ENCODE peak calls at places on chromosomes 1 and 21, in six cellular contexts. F is lower leg skin, K is fibroblast of pulmonary artery, G is astrocyte of the spinal cord, N is neural progenitor cell, O is foreskin fibroblast. S is an unnamed sample.

GRCh38 chr1:225318706-225319575 is 108.9 kb downstream of the LBR start:
- DNase-seq in G (peak), N (peak), O (peak), K (peak), F (no peak), S (peak)

GRCh38 chr1:40519517-40519916 is 10.9 kb downstream of the EXO5 start:
- DNase-seq in O (no peak), F (no peak), K (peak), N (no peak), G (no peak), S (no peak)

GRCh38 chr1:32717503-32717902 is 14.9 kb upstream of the SYNC start:
- DNase-seq in K (no peak), G (no peak), N (no peak), O (no peak), F (no peak), S (no peak)

GRCh38 chr1:8889925-8890785 is 11.7 kb upstream of the ENO1 start:
- DNase-seq in N (no peak), G (peak), O (peak), K (peak), F (peak), S (peak)

GRCh38 chr1:55969322-55969721 is 610.0 kb downstream of the PLPP3 start:
- DNase-seq in F (no peak), G (no peak), O (no peak), N (no peak), K (no peak), S (no peak)

GRCh38 chr1:248373761-248374160 is 1.8 kb upstream of the OR2T6 start:
- DNase-seq in G (no peak), O (no peak), N (no peak), F (no peak), K (no peak), S (no peak)

GRCh38 chr21:30577766-30578165 is 12.4 kb downstream of the KRTAP22-2 start:
- DNase-seq in O (no peak), N (no peak), G (no peak), K (peak), F (no peak), S (peak)

GRCh38 chr1:31830065-31830464 is 14.2 kb upstream of the SPOCD1 start:
- DNase-seq in F (no peak), G (no peak), O (no peak), K (no peak), N (no peak), S (no peak)

GRCh38 chr1:99943238-99943794 is 26.5 kb upstream of the SLC35A3 start:
- DNase-seq in K (peak), F (no peak), G (peak), N (no peak), O (peak), S (peak)

GRCh38 chr1:180262628-180263488 is 32.8 kb downstream of the LHX4 start:
- DNase-seq in K (peak), F (no peak), N (no peak), O (no peak), G (no peak), S (peak)

GRCh38 chr1:105544475-105544874 is 1512.0 kb upstream of the PRMT6 start:
- DNase-seq in O (peak), F (no peak), K (peak), G (peak), N (no peak), S (no peak)

GRCh38 chr1:236795757-236796719 is 946 bp downstream of the MTR start:
- DNase-seq in O (peak), K (peak), G (peak), N (peak), F (no peak), S (peak)

GRCh38 chr21:28801906-28802305 is 190.8 kb downstream of the LTN1 start:
- DNase-seq in O (no peak), K (no peak), F (no peak), N (no peak), G (no peak), S (no peak)

GRCh38 chr1:32754282-32755097 is 51.9 kb upstream of the SYNC start:
- DNase-seq in F (no peak), G (no peak), N (peak), K (peak), O (no peak), S (no peak)

GRCh38 chr1:37641059-37641458 is 6.4 kb upstream of the RSPO1 start:
- DNase-seq in K (no peak), O (no peak), F (no peak), G (no peak), N (no peak), S (no peak)

GRCh38 chr1:16158025-16158424 is 2.2 kb upstream of the EPHA2 start:
- DNase-seq in K (no peak), O (no peak), N (no peak), F (no peak), G (no peak), S (no peak)

GRCh38 chr1:12204140-12204539 is 25.7 kb upstream of the VPS13D start:
- DNase-seq in G (no peak), F (no peak), K (no peak), O (no peak), N (no peak), S (no peak)

GRCh38 chr1:160108888-160109662 is 6.5 kb upstream of the ATP1A2 start:
- DNase-seq in O (peak), K (peak), G (peak), F (no peak), N (peak), S (peak)

GRCh38 chr1:205258313-205259176 is 30.8 kb downstream of the TMCC2 start:
- DNase-seq in G (peak), F (no peak), O (peak), K (peak), N (no peak), S (peak)

GRCh38 chr1:52346653-52347052 is 19.4 kb downstream of the CC2D1B start:
- DNase-seq in O (no peak), F (no peak), G (no peak), K (no peak), N (no peak), S (no peak)

GRCh38 chr1:34845131-34845901 is 14.2 kb downstream of the SMIM12 start:
- DNase-seq in K (no peak), F (no peak), O (no peak), N (no peak), G (no peak), S (no peak)

GRCh38 chr21:32260130-32260529 is 18.7 kb downstream of the MIS18A start:
- DNase-seq in G (no peak), K (no peak), F (no peak), N (no peak), O (no peak), S (no peak)

GRCh38 chr21:32256226-32256625 is 22.6 kb downstream of the MIS18A start:
- DNase-seq in K (no peak), O (no peak), N (no peak), F (no peak), G (no peak), S (no peak)

GRCh38 chr21:32256873-32257620 is 21.8 kb downstream of the MIS18A start:
- DNase-seq in O (peak), N (no peak), F (peak), G (peak), K (peak), S (peak)

GRCh38 chr21:32261929-32262328 is 16.9 kb downstream of the MIS18A start:
- DNase-seq in O (no peak), K (no peak), N (no peak), F (no peak), G (no peak), S (no peak)

DNA sequence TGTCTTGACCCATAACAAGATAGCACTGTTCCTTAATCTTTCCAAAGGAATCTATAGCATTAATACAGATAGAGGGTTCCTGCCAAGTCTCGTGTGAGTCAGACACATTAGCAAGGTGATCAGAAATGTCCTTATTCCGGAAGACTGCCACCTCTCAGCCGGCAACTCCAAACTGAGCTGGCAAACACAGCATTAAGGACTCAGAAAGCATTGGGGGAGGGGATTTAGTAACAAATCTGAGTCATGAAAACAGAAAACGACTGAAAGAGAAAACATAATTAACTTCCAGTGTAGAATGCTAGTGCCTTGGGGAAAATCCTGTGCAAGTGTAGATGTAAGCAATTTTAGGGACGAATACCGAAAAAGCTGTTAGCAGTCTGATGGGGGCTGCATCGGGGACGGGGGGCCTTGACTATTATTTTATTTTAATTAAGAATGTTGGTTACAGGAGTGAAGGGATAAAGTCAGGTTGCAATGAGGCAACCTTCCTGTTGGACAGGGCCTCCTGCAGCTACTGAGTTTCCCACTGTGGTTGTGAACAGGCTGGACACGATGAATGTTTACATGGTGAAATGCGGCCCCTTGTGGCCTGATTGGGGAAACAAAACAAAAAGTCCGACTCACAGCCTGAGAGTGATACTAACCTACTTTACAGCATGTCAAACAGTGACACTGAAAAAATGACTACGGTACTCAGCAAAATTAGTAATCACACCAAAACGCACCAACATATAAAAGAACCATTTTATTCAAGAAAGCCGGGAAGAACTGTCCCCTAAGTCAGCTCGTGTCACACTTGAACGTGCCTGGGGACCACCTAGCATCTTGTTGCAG is 20.7 kb downstream of the MIS18A start:
- DNase-seq in F (peak), K (peak), N (peak), G (peak), O (peak), S (peak)
- H3K4me3 ChIP-seq in F (no peak), K (no peak), N (no peak), G (no peak), O (no peak), S (no peak)

GRCh38 chr1:77680173-77680572 is 2.3 kb downstream of the ZZZ3 start:
- DNase-seq in O (no peak), F (no peak), N (no peak), K (no peak), G (no peak), S (no peak)

GRCh38 chr1:77683836-77684148 is 1.3 kb upstream of the ZZZ3 start:
- DNase-seq in N (no peak), K (no peak), G (no peak), F (no peak), O (peak), S (no peak)

GRCh38 chr1:77683142-77683835 is 831 bp upstream of the ZZZ3 start:
- DNase-seq in N (peak), F (peak), O (peak), G (peak), K (peak), S (peak)

GRCh38 chr1:77678628-77679610 is 3.5 kb downstream of the ZZZ3 start:
- DNase-seq in F (no peak), G (no peak), K (no peak), N (no peak), O (no peak), S (no peak)

DNA sequence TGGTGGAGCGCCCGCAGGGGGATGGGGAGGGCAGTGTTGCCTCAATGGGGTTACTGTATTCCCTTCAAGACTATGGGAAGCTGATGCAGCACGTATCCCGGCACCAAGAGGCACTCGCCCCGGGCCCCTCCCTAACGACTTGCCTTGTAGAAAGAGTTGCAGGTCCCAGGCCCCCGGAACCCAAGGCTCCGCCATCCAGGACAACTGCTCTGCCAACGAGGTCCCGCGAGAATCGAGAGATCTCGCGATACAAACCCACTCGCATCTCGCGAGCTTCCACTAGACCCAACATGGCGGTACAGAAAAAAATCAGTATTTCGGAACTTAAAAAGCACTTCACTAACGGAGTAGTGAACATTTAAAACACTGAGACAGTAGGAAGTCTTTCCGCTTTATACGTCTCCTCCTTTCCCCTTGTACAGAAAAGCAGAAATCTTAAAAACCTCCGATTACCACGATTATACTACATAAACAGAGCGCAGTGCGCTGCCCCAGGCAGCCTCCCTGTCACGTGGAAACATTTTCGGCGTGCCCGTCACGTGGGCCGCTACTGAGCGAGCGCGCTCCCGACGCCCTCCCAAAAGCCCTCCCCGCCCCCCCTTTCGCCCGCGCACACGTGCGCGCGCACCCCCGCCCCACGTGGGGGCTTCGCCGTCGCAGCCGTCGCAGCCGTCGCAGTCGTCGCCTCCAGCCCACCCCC is at the start of gene ZZZ3:
- DNase-seq in G (peak), N (peak), K (peak), F (peak), O (peak), S (peak)
- TF ChIP-seq CTCF in G (no peak), N (no peak), K (no peak), F (no peak), O (no peak), S (peak)

GRCh38 chr21:43916691-43917514 is 51.9 kb downstream of the AGPAT3 start:
- DNase-seq in F (no peak), N (no peak), K (no peak), O (no peak), G (no peak), S (no peak)
- H3K4me3 ChIP-seq in F (no peak), N (no peak), K (peak), O (peak), G (peak), S (peak)

GRCh38 chr1:145784409-145784808 is 39.5 kb downstream of the RNF115 start:
- DNase-seq in O (no peak), K (no peak), F (no peak), G (no peak), N (no peak), S (no peak)
- TF ChIP-seq CTCF in O (no peak), K (no peak), F (no peak), G (no peak), N (no peak), S (no peak)

DNA sequence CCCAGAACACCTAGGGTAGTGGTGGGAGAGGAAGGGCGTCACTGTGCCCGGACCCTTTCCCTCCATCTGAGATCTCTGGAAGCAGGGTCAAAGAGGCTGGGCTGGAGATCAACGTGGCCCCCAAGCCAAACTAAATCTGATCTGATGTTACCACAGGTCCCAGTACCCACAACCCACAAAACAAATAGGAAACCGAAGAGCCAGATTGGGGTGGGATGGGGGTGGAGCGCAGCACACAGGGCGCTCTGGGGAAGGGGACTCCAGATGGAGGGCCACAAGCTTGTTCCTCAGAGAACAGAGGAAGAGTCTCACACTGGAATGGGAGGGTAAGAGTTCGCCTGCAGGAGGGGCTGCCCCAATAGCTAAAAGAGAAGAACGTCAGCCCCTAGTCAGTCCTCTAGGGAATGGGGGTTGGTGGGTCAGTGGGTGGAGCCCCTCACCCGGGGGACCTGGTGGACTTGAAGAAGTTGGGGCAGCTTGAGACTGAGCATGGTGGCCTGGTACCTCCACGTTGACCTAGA is 1.6 kb downstream of the PAQR6 start:
- DNase-seq in K (no peak), F (no peak), N (no peak), G (no peak), O (no peak), S (no peak)
- H3K4me3 ChIP-seq in K (no peak), F (no peak), N (no peak), G (no peak), O (no peak), S (no peak)

GRCh38 chr21:14687277-14687642 is 141.1 kb upstream of the SAMSN1 start:
- DNase-seq in G (peak), O (no peak), F (no peak), K (no peak), N (no peak), S (peak)
- TF ChIP-seq CTCF in G (no peak), O (no peak), F (no peak), K (no peak), N (no peak), S (no peak)

GRCh38 chr1:50666849-50667248 is 243.6 kb upstream of the DMRTA2 start:
- DNase-seq in G (peak), F (no peak), N (no peak), O (no peak), K (no peak), S (no peak)
- H3K4me3 ChIP-seq in G (no peak), F (no peak), N (no peak), O (no peak), K (no peak), S (no peak)

GRCh38 chr1:79259390-79260336 is 253.1 kb upstream of the ADGRL4 start:
- DNase-seq in O (peak), N (peak), F (no peak), G (peak), K (peak), S (peak)
- TF ChIP-seq CTCF in O (peak), N (peak), F (no peak), G (peak), K (peak), S (peak)

GRCh38 chr1:54886724-54887664 is at the start of gene DHCR24:
- DNase-seq in G (peak), F (peak), K (peak), O (peak), N (peak), S (peak)

GRCh38 chr1:54887665-54888071 is 673 bp upstream of the DHCR24 start:
- DNase-seq in G (no peak), K (peak), N (peak), F (peak), O (no peak), S (no peak)

GRCh38 chr1:54885863-54886723 is 902 bp downstream of the DHCR24 start:
- DNase-seq in G (no peak), F (peak), N (peak), K (peak), O (no peak), S (no peak)

GRCh38 chr1:54889132-54889725 is 2.2 kb upstream of the DHCR24 start:
- DNase-seq in O (no peak), G (no peak), N (no peak), F (no peak), K (no peak), S (no peak)

DNA sequence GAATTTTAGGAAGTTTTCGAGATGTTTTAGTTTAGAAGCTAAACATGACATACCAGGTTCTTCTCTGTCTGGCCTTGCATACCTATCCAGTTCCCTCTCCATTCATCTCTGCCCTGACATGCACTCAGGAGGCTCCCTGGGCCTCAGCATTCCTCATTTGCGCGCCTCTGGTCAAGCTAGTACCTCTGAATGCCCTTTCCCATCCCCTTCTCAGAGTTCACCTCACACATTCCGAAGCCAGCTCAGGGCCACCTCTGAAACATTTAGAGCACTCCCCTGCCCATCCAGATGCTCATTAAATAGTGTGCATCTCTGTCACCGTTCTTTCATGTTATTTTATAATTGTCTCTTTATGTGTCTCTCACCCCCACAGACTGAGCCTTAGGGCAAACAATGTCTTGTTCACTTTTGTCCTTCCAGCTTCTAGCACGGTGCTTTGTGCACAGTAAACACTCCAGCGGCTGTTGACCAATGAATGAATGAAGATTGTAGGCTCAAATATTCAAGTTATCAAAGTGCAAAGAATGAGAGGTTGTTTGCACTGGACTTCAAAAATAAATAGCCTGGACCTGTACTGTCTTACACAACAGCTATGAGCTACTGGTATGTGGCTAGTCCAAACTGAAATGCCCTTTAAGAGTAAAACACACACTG is 1.2 kb upstream of the DHCR24 start:
- DNase-seq in N (peak), G (no peak), O (no peak), F (no peak), K (no peak), S (peak)
- H3K4me3 ChIP-seq in N (peak), G (no peak), O (no peak), F (no peak), K (no peak), S (no peak)

DNA sequence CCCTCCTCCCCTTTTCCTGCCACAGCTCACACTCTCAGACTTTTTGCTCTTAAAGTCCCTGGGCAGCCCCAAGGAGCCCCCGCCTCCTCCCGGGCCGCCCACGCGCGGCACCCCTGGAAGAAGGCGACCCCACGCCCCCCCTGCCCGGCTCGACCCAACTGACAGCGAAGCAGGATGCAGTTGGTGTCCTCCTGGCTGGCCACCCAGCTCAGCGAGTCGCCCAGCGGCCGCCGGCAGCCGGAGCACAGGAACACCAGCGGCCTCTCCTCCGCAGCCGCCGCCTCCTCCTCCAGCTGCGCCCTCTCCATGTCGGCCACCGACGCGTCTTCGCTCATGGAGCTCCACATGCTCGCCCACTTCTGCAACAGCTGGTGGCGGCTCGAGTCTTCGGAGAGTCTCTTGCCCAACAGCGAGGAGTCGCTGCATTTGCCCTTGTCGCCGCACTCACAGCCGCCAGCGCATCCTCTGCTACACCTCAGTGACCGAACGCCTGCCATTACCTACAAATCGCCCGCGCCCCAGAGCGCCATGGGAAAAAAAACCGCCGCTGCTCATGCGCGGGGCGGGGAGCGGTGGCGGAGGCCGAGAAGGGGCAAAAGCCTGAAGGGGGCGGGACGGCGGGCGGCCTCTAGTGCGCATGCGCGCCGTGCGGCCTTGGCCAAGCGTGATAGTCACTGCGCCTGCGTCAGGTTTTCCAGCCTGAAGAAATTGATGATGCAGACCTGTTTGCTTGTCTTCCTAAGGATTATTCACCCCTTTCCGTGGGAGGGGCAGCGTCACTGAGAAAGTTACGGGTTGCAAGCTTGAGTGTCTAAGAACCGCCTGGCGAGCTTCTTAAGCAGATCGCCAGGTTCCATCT is at the start of gene MIS18A:
- DNase-seq in G (peak), O (peak), N (peak), K (peak), F (peak), S (peak)
- TF ChIP-seq CTCF in G (no peak), O (no peak), N (peak), K (no peak), F (no peak), S (peak)